ENCODE peak calls at places on chromosome 15, in six cellular contexts. I is neuronal stem cell, P is mesenchymal stem cell, H is H1, U is H9, X is IMR-90. K is an unnamed sample.

GRCh38 chr15:62444104-62445027 is 279.3 kb upstream of the C2CD4B start:
- DNase-seq in I (no peak), P (peak; percentile 87), H (no peak), U (no peak), X (peak; percentile 98), K (no peak)

GRCh38 chr15:68383161-68384074 is 48.5 kb downstream of the ITGA11 start:
- DNase-seq in I (peak; percentile 23), P (peak; percentile 63), H (peak; percentile 55), U (peak; percentile 27), X (peak; percentile 31), K (peak; percentile 87)

GRCh38 chr15:48025118-48025517 is 95.7 kb upstream of the SLC24A5 start:
- DNase-seq in I (no peak), P (peak; percentile 2), H (no peak), U (no peak), X (peak; percentile 2), K (no peak)

GRCh38 chr15:62895139-62895866 is 147.2 kb upstream of the TPM1 start:
- DNase-seq in I (no peak), P (peak; percentile 86), H (no peak), U (no peak), X (peak; percentile 88), K (peak; percentile 68)

GRCh38 chr15:90037510-90037860 is 36.4 kb downstream of the ZNF710 start:
- DNase-seq in I (no peak), P (peak; percentile 78), H (no peak), U (no peak), X (peak; percentile 78), K (no peak)

GRCh38 chr15:60972301-60972700 is 256.8 kb downstream of the RORA start:
- DNase-seq in I (no peak), P (peak; percentile 46), H (no peak), U (no peak), X (peak; percentile 99), K (peak; percentile 7)

GRCh38 chr15:22944651-22945050 is 35.5 kb downstream of the CYFIP1 start:
- DNase-seq in I (no peak), P (no peak), H (no peak), U (no peak), X (no peak), K (no peak)

GRCh38 chr15:52730163-52730562 is 51.0 kb upstream of the ATOSA start:
- DNase-seq in I (no peak), P (peak; percentile 13), H (no peak), U (no peak), X (peak; percentile 8), K (peak; percentile 68)

GRCh38 chr15:36883705-36884355 is 216.5 kb downstream of the MEIS2 start:
- DNase-seq in I (peak; percentile 94), P (peak; percentile 83), H (peak; percentile 93), U (peak; percentile 87), X (peak; percentile 86), K (peak; percentile 87)

GRCh38 chr15:75043509-75044257 is 20.3 kb downstream of the PPCDC start:
- DNase-seq in I (no peak), P (peak; percentile 100), H (no peak), U (no peak), X (peak; percentile 100), K (peak; percentile 70)

GRCh38 chr15:93467327-93467726 is 378.3 kb upstream of the RGMA start:
- DNase-seq in I (no peak), P (no peak), H (no peak), U (no peak), X (no peak), K (no peak)

GRCh38 chr15:93460717-93461116 is 371.7 kb upstream of the RGMA start:
- DNase-seq in I (no peak), P (no peak), H (no peak), U (no peak), X (no peak), K (peak; percentile 25)

GRCh38 chr15:93470042-93470441 is 381.0 kb upstream of the RGMA start:
- DNase-seq in I (no peak), P (no peak), H (no peak), U (peak; percentile 61), X (no peak), K (no peak)

GRCh38 chr15:93462690-93463089 is 373.7 kb upstream of the RGMA start:
- DNase-seq in I (no peak), P (no peak), H (no peak), U (no peak), X (no peak), K (no peak)

GRCh38 chr15:93466380-93466779 is 377.4 kb upstream of the RGMA start:
- DNase-seq in I (no peak), P (no peak), H (no peak), U (no peak), X (no peak), K (no peak)
- H3K14ac ChIP-seq in I (no peak overlapping the region), P (no peak overlapping the region), H (no peak overlapping the region), U (no peak overlapping the region), X (no peak overlapping the region), K (no peak overlapping the region)

DNA sequence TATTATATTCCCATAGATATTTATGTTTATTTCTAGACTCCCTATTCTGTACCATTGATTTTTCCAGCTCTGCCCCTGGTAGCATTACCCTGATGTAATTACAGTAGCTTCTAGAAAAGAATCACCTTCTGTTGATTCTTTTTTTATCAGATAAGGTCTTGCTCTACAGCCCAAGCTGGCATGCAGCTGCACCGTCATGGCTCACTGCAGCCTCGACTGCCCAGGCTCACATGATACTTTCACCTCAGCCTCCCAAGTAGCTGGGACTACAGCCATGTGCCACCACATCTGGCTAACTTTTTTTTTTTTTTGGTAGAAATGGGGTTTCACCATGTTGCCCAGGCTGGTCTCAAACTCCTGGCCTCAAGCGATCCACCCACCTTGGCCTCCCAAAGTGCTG is 41.8 kb downstream of the SLC24A1 start:
- DNase-seq in I (no peak), P (no peak), H (no peak), U (no peak), X (no peak), K (no peak)
- H2BK120ac ChIP-seq in I (no peak overlapping the region), P (no peak overlapping the region), H (no peak overlapping the region), U (no peak overlapping the region), X (no peak overlapping the region), K (no peak overlapping the region)

GRCh38 chr15:65305144-65305758 is 774 bp downstream of the RNU5B-1 start:
- DNase-seq in I (no peak), P (peak; percentile 99), H (no peak), U (no peak), X (no peak), K (no peak)

GRCh38 chr15:65302061-65302460 is 2.4 kb upstream of the RNU5B-1 start:
- DNase-seq in I (no peak), P (no peak), H (no peak), U (no peak), X (no peak), K (no peak)

GRCh38 chr15:65305776-65306175 is 1.3 kb downstream of the RNU5B-1 start:
- DNase-seq in I (no peak), P (peak; percentile 74), H (no peak), U (no peak), X (no peak), K (no peak)

GRCh38 chr15:65304393-65305143 is at the start of gene RNU5B-1:
- DNase-seq in I (peak; percentile 84), P (peak; percentile 100), H (peak; percentile 81), U (peak; percentile 84), X (peak; percentile 98), K (peak; percentile 97)

DNA sequence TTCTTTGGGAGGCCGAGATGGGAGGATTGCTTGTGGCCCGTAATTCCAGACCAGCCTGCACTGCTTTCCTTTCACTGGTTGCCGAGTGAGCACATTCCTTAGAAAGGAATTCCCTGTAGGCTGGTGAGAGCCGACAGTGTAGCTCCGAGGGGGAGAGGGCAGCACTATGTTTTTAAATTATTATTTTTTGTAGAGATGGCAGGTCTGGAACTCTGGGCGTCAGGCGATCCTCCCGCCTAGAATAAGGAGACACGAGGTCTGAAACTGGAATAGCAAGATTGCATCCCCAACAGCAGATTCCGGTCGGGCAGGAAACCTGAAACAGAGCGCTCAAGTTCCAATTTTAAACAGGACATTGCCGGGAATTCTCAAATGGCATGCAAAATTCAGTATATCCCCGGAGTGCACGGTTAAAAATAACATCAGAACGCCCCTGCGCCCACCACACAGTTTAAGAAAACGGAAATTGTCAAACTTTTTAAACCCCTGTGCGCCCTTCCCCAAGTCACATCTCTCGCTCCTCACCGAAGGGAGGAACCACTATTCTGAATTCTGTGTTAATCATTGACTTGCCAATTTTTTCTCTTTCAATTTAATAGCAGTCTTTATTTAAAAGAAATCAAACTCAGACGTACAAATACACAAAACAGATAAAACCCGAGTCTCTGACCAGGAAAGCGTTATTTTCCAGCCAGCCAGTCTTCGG is 637 bp upstream of the RNU5B-1 start:
- DNase-seq in I (peak; percentile 48), P (peak; percentile 61), H (no peak), U (peak; percentile 64), X (peak; percentile 43), K (peak; percentile 55)
- H3K4ac ChIP-seq in I (no peak overlapping the region), P (peak overlapping the region; percentile 51), H (peak overlapping the region; percentile 57), U (no peak overlapping the region), X (peak overlapping the region; percentile 83), K (peak overlapping the region; percentile 47)

GRCh38 chr15:101133751-101134261 is 118.0 kb downstream of the CHSY1 start:
- DNase-seq in I (no peak), P (no peak), H (no peak), U (peak; percentile 71), X (no peak), K (no peak)

GRCh38 chr15:101133181-101133460 is 118.7 kb downstream of the CHSY1 start:
- DNase-seq in I (no peak), P (no peak), H (no peak), U (no peak), X (no peak), K (no peak)

GRCh38 chr15:101134780-101135179 is 117.1 kb downstream of the CHSY1 start:
- DNase-seq in I (no peak), P (no peak), H (no peak), U (no peak), X (no peak), K (no peak)

GRCh38 chr15:101131489-101132389 is 120.1 kb downstream of the CHSY1 start:
- DNase-seq in I (no peak), P (no peak), H (no peak), U (no peak), X (no peak), K (no peak)

DNA sequence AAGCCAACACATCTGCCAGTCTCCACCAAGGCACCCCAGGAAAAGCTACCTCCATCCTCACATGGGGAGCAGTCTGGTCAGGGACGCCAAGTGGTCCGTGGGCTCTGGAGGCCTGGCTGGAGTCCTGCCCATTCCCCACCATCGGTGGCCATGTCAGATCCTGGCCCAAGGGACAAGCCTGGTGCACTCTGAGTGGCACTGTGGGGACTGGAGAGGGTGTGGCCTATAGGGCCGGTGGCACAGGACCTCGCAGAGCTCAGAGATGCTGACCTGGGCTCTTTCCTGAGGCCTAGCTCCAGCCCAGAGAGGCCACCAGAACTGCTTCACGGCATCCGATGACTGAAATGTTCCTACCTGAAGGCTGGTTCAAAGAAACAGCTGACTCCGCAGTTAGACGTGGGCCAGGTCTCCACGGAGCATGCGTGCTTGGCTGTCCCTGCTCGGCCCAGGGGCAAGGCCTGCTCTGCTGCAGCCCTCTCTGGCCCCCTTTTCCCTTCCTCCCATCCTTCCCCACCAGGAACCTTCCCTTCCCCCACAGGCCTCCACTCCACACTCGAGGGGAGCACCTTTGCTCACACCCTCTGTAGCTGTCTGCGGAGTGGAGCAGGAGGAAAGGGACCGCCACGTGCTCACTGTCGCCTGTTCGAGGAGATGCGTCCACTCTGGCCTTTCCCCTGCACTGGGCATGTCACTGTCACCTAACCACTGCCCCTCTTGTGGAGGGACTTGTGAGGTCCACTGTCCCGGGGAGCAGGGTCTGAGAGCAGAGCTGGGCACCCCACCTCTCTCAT is 119.3 kb downstream of the CHSY1 start:
- DNase-seq in I (no peak), P (no peak), H (no peak), U (no peak), X (no peak), K (no peak)
- H3K14ac ChIP-seq in I (peak overlapping the region; percentile 91), P (no peak overlapping the region), H (no peak overlapping the region), U (no peak overlapping the region), X (no peak overlapping the region), K (no peak overlapping the region)

K was measured in trophoblast cell.